ENCODE peak calls at places on chromosome X, in nine cellular contexts. Q is NCI-H524, F is GDM1, M is AG09319, K is endothelial cell, H is D341Med, C is fibroblast of mammary gland, S is Caki2, R is OCI-M1. V is an unnamed sample.

GRCh38 chrX:97016106-97016505 is 132.4 kb downstream of the RPA4 start:
- DNase-seq in Q (no peak), F (no peak), M (no peak), K (no peak), H (no peak), C (peak; percentile 2), S (no peak), R (peak; percentile 6), V (no peak)

GRCh38 chrX:118637997-118638396 is 89.4 kb upstream of the IL13RA1 start:
- DNase-seq in Q (no peak), F (no peak), M (no peak), K (no peak), H (no peak), C (no peak), S (no peak), R (peak; percentile 23), V (no peak)

GRCh38 chrX:149807747-149808458 is 26.2 kb downstream of the MAGEA9 start:
- DNase-seq in Q (no peak), F (no peak), M (no peak), K (no peak), H (no peak), C (no peak), S (no peak), R (no peak), V (no peak)

GRCh38 chrX:48003367-48003757 is 427 bp downstream of the ZNF182 start:
- DNase-seq in Q (no peak), F (no peak), M (no peak), K (no peak), H (peak; percentile 27), C (no peak), S (no peak), R (no peak), V (no peak)

GRCh38 chrX:135477576-135477975 is 42.9 kb upstream of the INTS6L start:
- DNase-seq in Q (peak; percentile 29), F (peak; percentile 41), M (peak; percentile 15), K (peak; percentile 51), H (peak; percentile 59), C (peak; percentile 63), S (peak; percentile 54), R (peak; percentile 66), V (peak; percentile 89)

GRCh38 chrX:7444967-7445366 is 297.0 kb upstream of the PUDP start:
- DNase-seq in Q (no peak), F (no peak), M (no peak), K (no peak), H (no peak), C (peak; percentile 11), S (no peak), R (no peak), V (no peak)

GRCh38 chrX:9701790-9702189 is 63.9 kb downstream of the GPR143 start:
- DNase-seq in Q (no peak), F (no peak), M (no peak), K (no peak), H (no peak), C (no peak), S (no peak), R (no peak), V (no peak)

GRCh38 chrX:154436290-154436596 is 711 bp upstream of the GDI1 start:
- DNase-seq in Q (no peak), F (no peak), M (no peak), K (no peak), H (no peak), C (no peak), S (no peak), R (no peak), V (no peak)

GRCh38 chrX:130726661-130727060 is 176.3 kb downstream of the ENOX2 start:
- DNase-seq in Q (no peak), F (no peak), M (no peak), K (no peak), H (no peak), C (peak; percentile 82), S (no peak), R (no peak), V (peak; percentile 64)

GRCh38 chrX:26557691-26558321 is 341.8 kb downstream of the MAGEB5 start:
- DNase-seq in Q (peak; percentile 76), F (no peak), M (no peak), K (no peak), H (no peak), C (no peak), S (no peak), R (no peak), V (no peak)